ENCODE peak calls at places on chromosomes 4 and X, in eight cellular contexts. J is right lobe of liver; T is WTC11; Y is effector memory CD8-positive, alpha-beta T cell; V is A549; P is psoas muscle; A is natural killer cell; S is left cardiac atrium. C is an unnamed sample.
A peak's percentile ranks its signal among the peaks of the same experiment; 100 is the strongest.

GRCh38 chrX:39802906-39803305 is 294.9 kb downstream of the BCOR start:
- ATAC-seq in J (no peak), T (no peak), Y (no peak), V (no peak), P (no peak), A (no peak), S (no peak), C (no peak)

GRCh38 chr4:10619220-10619619 is 65.3 kb downstream of the CLNK start:
- ATAC-seq in J (no peak), T (no peak), Y (no peak), V (no peak), P (no peak), A (no peak), S (no peak), C (no peak)

GRCh38 chr4:104465201-104465600 is 29.5 kb downstream of the CXXC4 start:
- ATAC-seq in J (no peak), T (no peak), Y (no peak), V (no peak), P (no peak), A (no peak), S (no peak), C (no peak)

GRCh38 chr4:88467392-88467791 is 10.5 kb downstream of the HERC5 start:
- ATAC-seq in J (no peak), T (no peak), Y (no peak), V (no peak), P (no peak), A (no peak), S (no peak), C (peak; percentile 67)

GRCh38 chrX:116961872-116962582 is 499.3 kb upstream of the CT83 start:
- ATAC-seq in J (no peak), T (peak; percentile 75), Y (no peak), V (no peak), P (no peak), A (no peak), S (no peak), C (no peak)

GRCh38 chrX:13081385-13082285 is 37.2 kb upstream of the FAM9C start:
- ATAC-seq in J (peak; percentile 23), T (no peak), Y (peak; percentile 46), V (no peak), P (no peak), A (peak; percentile 28), S (no peak), C (no peak)

GRCh38 chr4:13892739-13893105 is 265.2 kb upstream of the BOD1L1 start:
- ATAC-seq in J (no peak), T (no peak), Y (no peak), V (peak; percentile 58), P (no peak), A (no peak), S (no peak), C (no peak)

GRCh38 chrX:126237524-126237923 is 71.4 kb upstream of the DCAF12L2 start:
- ATAC-seq in J (no peak), T (no peak), Y (no peak), V (no peak), P (no peak), A (no peak), S (no peak), C (no peak)

GRCh38 chr4:169861592-169861991 is 103.8 kb upstream of the HPF1 start:
- ATAC-seq in J (no peak), T (no peak), Y (no peak), V (no peak), P (no peak), A (no peak), S (no peak), C (no peak)

GRCh38 chr4:15213415-15213814 is 211.1 kb downstream of the CPEB2 start:
- ATAC-seq in J (no peak), T (no peak), Y (no peak), V (no peak), P (no peak), A (no peak), S (peak; percentile 78), C (no peak)

GRCh38 chr4:147943159-147943638 is 211.3 kb downstream of the ARHGAP10 start:
- ATAC-seq in J (peak; percentile 76), T (no peak), Y (peak; percentile 80), V (no peak), P (no peak), A (peak; percentile 70), S (no peak), C (peak; percentile 81)

GRCh38 chr4:122898370-122899150 is 23.8 kb downstream of the NUDT6 start:
- ATAC-seq in J (peak; percentile 47), T (no peak), Y (no peak), V (peak; percentile 76), P (no peak), A (no peak), S (no peak), C (no peak)